ENCODE peak calls at places on chromosomes 12 and 14, in five cellular contexts. H is transverse colon; O is CD8-positive, alpha-beta T cell; V is CD4-positive, CD25-positive, alpha-beta regulatory T cell; K is sigmoid colon. J is an unnamed sample.
A peak's percentile ranks its signal among the peaks of the same experiment; 100 is the strongest.

GRCh38 chr12:23098110-23099049 is 473.4 kb downstream of the ETNK1 start:
- DNase-seq in H (no peak), O (no peak), K (no peak), V (no peak), J (no peak)

GRCh38 chr14:86646688-86647687 is 1117.0 kb downstream of the FLRT2 start:
- DNase-seq in H (no peak), K (no peak), O (no peak), V (no peak), J (no peak)

GRCh38 chr12:65962921-65963883 is 138.9 kb downstream of the HMGA2 start:
- DNase-seq in V (no peak), H (peak; percentile 21), K (no peak), O (no peak), J (peak; percentile 46)

GRCh38 chr14:89406941-89407340 is 10.1 kb downstream of the FOXN3 start:
- DNase-seq in V (no peak), O (no peak), H (no peak), K (no peak), J (no peak)

GRCh38 chr14:92323916-92324818 is 1.2 kb downstream of the SLC24A4 start:
- DNase-seq in V (no peak), H (no peak), O (no peak), K (no peak), J (no peak)

GRCh38 chr14:39426605-39427004 is 5.6 kb downstream of the FBXO33 start:
- DNase-seq in H (no peak), K (no peak), V (no peak), O (no peak), J (no peak)

GRCh38 chr12:12405882-12406281 is 49.0 kb downstream of the BORCS5 start:
- DNase-seq in O (no peak), V (no peak), K (no peak), H (peak; percentile 77), J (no peak)

GRCh38 chr14:73290279-73290678 is 53.0 kb downstream of the PAPLN start:
- DNase-seq in H (no peak), K (no peak), V (no peak), O (no peak), J (no peak)

GRCh38 chr14:96734076-96734622 is 63.0 kb upstream of the VRK1 start:
- DNase-seq in O (no peak), V (no peak), H (no peak), K (no peak), J (no peak)

GRCh38 chr12:70842136-70842535 is 78.4 kb downstream of the PTPRR start:
- DNase-seq in K (no peak), O (no peak), V (no peak), H (no peak), J (no peak)

GRCh38 chr14:100665518-100666032 is 61.1 kb upstream of the DLK1 start:
- DNase-seq in V (no peak), O (no peak), H (peak; percentile 75), K (no peak), J (no peak)

GRCh38 chr12:56721721-56722120 is 3.4 kb downstream of the NACA start:
- DNase-seq in V (no peak), K (no peak), H (no peak), O (no peak), J (no peak)

GRCh38 chr14:94051115-94051514 is 25.0 kb downstream of the OTUB2 start:
- DNase-seq in V (no peak), O (no peak), H (peak; percentile 56), K (peak; percentile 81), J (peak; percentile 54)

GRCh38 chr12:65685514-65685913 is 138.8 kb upstream of the HMGA2 start:
- DNase-seq in K (no peak), V (no peak), H (no peak), O (no peak), J (no peak)

GRCh38 chr12:13891902-13892301 is 89.5 kb downstream of the GRIN2B start:
- DNase-seq in V (no peak), K (no peak), O (no peak), H (no peak), J (no peak)

GRCh38 chr12:124687695-124688301 is 120.4 kb upstream of the NCOR2 start:
- DNase-seq in O (peak; percentile 9), K (no peak), V (no peak), H (no peak), J (peak; percentile 88)

GRCh38 chr12:6792522-6793201 is 3.3 kb downstream of the CD4 start:
- DNase-seq in V (no peak), O (peak; percentile 42), K (peak; percentile 78), H (no peak), J (no peak)

GRCh38 chr12:47753021-47754001 is 5.4 kb downstream of the RAPGEF3 start:
- DNase-seq in O (no peak), H (peak; percentile 76), V (no peak), K (no peak), J (no peak)

GRCh38 chr12:107092669-107093546 is 441 bp downstream of the CRY1 start:
- DNase-seq in V (peak; percentile 74), O (peak; percentile 78), K (peak; percentile 82), H (peak; percentile 47), J (peak; percentile 31)

GRCh38 chr12:53344487-53344823 is 8.3 kb upstream of the SP7 start:
- DNase-seq in V (no peak), H (no peak), O (no peak), K (peak; percentile 66), J (no peak)

GRCh38 chr12:18103624-18104023 is 13.6 kb upstream of the RERGL start:
- DNase-seq in V (no peak), K (no peak), O (no peak), H (no peak), J (no peak)

GRCh38 chr12:43104524-43104923 is 447.5 kb downstream of the ADAMTS20 start:
- DNase-seq in H (no peak), K (no peak), V (no peak), O (no peak), J (no peak)

GRCh38 chr14:70827366-70828151 is 18.2 kb upstream of the MAP3K9 start:
- DNase-seq in H (peak; percentile 15), O (no peak), K (no peak), V (no peak), J (no peak)

GRCh38 chr14:93206793-93207467 is at the start of the genes GON7 and UBR7:
- DNase-seq in V (peak; percentile 89), K (peak; percentile 97), H (peak; percentile 97), O (peak; percentile 83), J (peak; percentile 97)

GRCh38 chr12:5556033-5556614 is 124.2 kb downstream of the NTF3 start:
- DNase-seq in K (no peak), O (no peak), V (no peak), H (no peak), J (peak; percentile 51)

GRCh38 chr12:124520258-124520657 is 47.2 kb downstream of the NCOR2 start:
- DNase-seq in V (no peak), K (no peak), H (peak; percentile 44), O (no peak), J (no peak)

GRCh38 chr12:46855760-46856159 is 30.0 kb upstream of the SLC38A4 start:
- DNase-seq in H (no peak), O (no peak), V (no peak), K (no peak), J (no peak)

GRCh38 chr12:11651785-11652184 is 2.3 kb downstream of the ETV6 start:
- DNase-seq in V (no peak), K (no peak), O (no peak), H (peak; percentile 27), J (no peak)

GRCh38 chr14:28365510-28365909 is 401.1 kb upstream of the FOXG1 start:
- DNase-seq in V (no peak), H (no peak), O (no peak), K (no peak), J (no peak)

GRCh38 chr12:2722806-2723205 is 72.0 kb upstream of the FKBP4 start:
- DNase-seq in V (no peak), O (no peak), K (no peak), H (no peak), J (no peak)

GRCh38 chr14:23162005-23162404 is 21.5 kb downstream of the SLC7A8 start:
- DNase-seq in K (no peak), O (no peak), V (no peak), H (peak; percentile 40), J (no peak)

GRCh38 chr12:8081228-8081920 is 700 bp upstream of the NECAP1 start:
- DNase-seq in H (peak; percentile 36), O (peak; percentile 39), K (no peak), V (no peak), J (no peak)

GRCh38 chr14:89384023-89384422 is 33.0 kb downstream of the FOXN3 start:
- DNase-seq in H (peak; percentile 54), K (peak; percentile 45), O (no peak), V (no peak), J (no peak)

DNA sequence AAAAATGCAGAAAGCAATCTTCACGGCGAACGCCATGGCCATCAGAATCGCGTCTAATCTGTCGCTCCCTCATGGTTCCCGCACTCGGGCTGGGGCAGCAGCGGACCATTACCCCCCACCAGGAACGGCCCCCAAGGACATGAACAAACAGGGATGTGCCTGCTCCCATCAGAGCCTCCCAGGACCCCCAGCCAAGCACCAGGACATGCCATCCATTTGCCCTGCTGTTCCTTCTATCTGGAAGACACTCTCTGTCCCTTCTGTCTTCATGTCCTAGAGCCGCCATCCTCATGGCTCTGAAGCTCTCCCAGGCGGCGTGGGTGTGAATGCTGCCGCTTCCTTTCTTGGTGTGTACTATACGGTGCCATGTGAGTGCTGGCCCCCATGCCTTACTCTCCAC is 371.8 kb downstream of the BCL11B start:
- DNase-seq in O (no peak), V (no peak), H (no peak), K (peak; percentile 25), J (no peak)
- H3K9me3 ChIP-seq in O (no peaks in the 10 kb centered on the region), V (no peaks in the 10 kb centered on the region), H (no peaks in the 10 kb centered on the region), K (no peaks in the 10 kb centered on the region), J (no peaks in the 10 kb centered on the region)

GRCh38 chr12:133124674-133125073 is 5.4 kb downstream of the ZNF891 start:
- DNase-seq in K (no peak), O (no peak), H (no peak), V (no peak), J (no peak)
- H3K9me3 ChIP-seq in K (peaks cover 41% of the 10 kb centered on the region), O (peaks cover 60% of the 10 kb centered on the region), H (peaks cover 83% of the 10 kb centered on the region), V (peaks cover 98% of the 10 kb centered on the region), J (peaks cover 62% of the 10 kb centered on the region)

GRCh38 chr12:96104566-96104965 is 69.2 kb upstream of the LTA4H start:
- DNase-seq in O (no peak), V (no peak), H (no peak), K (no peak), J (peak; percentile 39)

GRCh38 chr12:96112733-96113132 is 77.3 kb upstream of the LTA4H start:
- DNase-seq in K (no peak), H (no peak), V (no peak), O (no peak), J (no peak)

GRCh38 chr12:96107236-96107635 is 71.8 kb upstream of the LTA4H start:
- DNase-seq in O (no peak), V (no peak), H (no peak), K (no peak), J (no peak)

GRCh38 chr12:96106137-96106536 is 70.8 kb upstream of the LTA4H start:
- DNase-seq in V (no peak), O (no peak), H (no peak), K (no peak), J (no peak)

GRCh38 chr12:96108321-96108720 is 72.9 kb upstream of the LTA4H start:
- DNase-seq in H (peak; percentile 59), V (no peak), K (peak; percentile 66), O (peak; percentile 24), J (no peak)
- H3K9me3 ChIP-seq in H (no peaks in the 10 kb centered on the region), V (no peaks in the 10 kb centered on the region), K (no peaks in the 10 kb centered on the region), O (no peaks in the 10 kb centered on the region), J (no peaks in the 10 kb centered on the region)

DNA sequence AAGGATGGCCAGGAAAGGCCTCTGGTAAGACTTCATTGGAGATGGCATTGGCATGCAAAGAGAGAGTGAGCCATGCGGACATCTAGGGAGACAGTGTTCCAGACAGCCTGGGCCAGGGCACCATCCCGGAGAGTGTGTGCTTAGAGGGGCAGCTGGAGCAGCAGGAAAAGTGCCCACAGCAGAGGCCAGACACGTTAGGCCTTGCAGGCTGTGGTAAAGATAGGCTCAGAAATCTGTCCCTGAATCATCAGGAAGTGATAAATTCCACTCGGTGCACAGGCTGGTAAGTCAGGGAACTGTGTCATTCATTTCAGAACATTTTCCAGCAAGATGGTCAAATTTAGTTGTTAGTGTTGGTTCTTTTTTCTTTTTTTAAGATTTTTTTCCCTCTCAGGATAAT is 8.8 kb downstream of the GALNT16 start:
- DNase-seq in O (no peak), H (no peak), V (no peak), K (no peak), J (no peak)
- H3K9me3 ChIP-seq in O (no peaks in the 10 kb centered on the region), H (no peaks in the 10 kb centered on the region), V (no peaks in the 10 kb centered on the region), K (no peaks in the 10 kb centered on the region), J (no peaks in the 10 kb centered on the region)